ENCODE peak calls at places on chromosomes 11 and 22, in eight cellular contexts. One of them, this sample, is unnamed.

GRCh38 chr11:1837171-1838076 is 1.4 kb upstream of the TNNI2 start:
- DNase-seq in GM20000: peak
- DNase-seq in AG10803: peak
- DNase-seq in fibroblast of mammary gland: peak
- DNase-seq in epithelial cell of proximal tubule: no peak
- DNase-seq in nephron progenitor cell: peak
- DNase-seq in AG04449: no peak
- DNase-seq in heart right ventricle: peak
- DNase-seq in this sample: peak

GRCh38 chr22:48267681-48268080 is 1505.2 kb downstream of the TBC1D22A start:
- DNase-seq in GM20000: no peak
- DNase-seq in AG10803: no peak
- DNase-seq in fibroblast of mammary gland: no peak
- DNase-seq in epithelial cell of proximal tubule: no peak
- DNase-seq in nephron progenitor cell: no peak
- DNase-seq in AG04449: no peak
- DNase-seq in heart right ventricle: no peak
- DNase-seq in this sample: no peak

GRCh38 chr11:20089796-20090653 is 70.2 kb downstream of the DBX1 start:
- DNase-seq in GM20000: no peak
- DNase-seq in AG10803: peak
- DNase-seq in fibroblast of mammary gland: no peak
- DNase-seq in epithelial cell of proximal tubule: no peak
- DNase-seq in nephron progenitor cell: no peak
- DNase-seq in AG04449: no peak
- DNase-seq in heart right ventricle: peak
- DNase-seq in this sample: no peak

GRCh38 chr11:99693941-99694492 is 673.3 kb downstream of the CNTN5 start:
- DNase-seq in GM20000: no peak
- DNase-seq in AG10803: no peak
- DNase-seq in fibroblast of mammary gland: peak
- DNase-seq in epithelial cell of proximal tubule: no peak
- DNase-seq in nephron progenitor cell: no peak
- DNase-seq in AG04449: peak
- DNase-seq in heart right ventricle: no peak
- DNase-seq in this sample: no peak

GRCh38 chr11:64444838-64445441 is 86.0 kb downstream of the RPS6KA4 start:
- DNase-seq in GM20000: no peak
- DNase-seq in AG10803: peak
- DNase-seq in fibroblast of mammary gland: peak
- DNase-seq in epithelial cell of proximal tubule: no peak
- DNase-seq in nephron progenitor cell: peak
- DNase-seq in AG04449: no peak
- DNase-seq in heart right ventricle: no peak
- DNase-seq in this sample: no peak

GRCh38 chr22:40534379-40535188 is 101.9 kb downstream of the MRTFA start:
- DNase-seq in GM20000: peak
- DNase-seq in AG10803: peak
- DNase-seq in fibroblast of mammary gland: peak
- DNase-seq in epithelial cell of proximal tubule: no peak
- DNase-seq in nephron progenitor cell: no peak
- DNase-seq in AG04449: no peak
- DNase-seq in heart right ventricle: no peak
- DNase-seq in this sample: no peak

GRCh38 chr11:105181100-105181499 is 41.5 kb upstream of the CARD18 start:
- DNase-seq in GM20000: no peak
- DNase-seq in AG10803: peak
- DNase-seq in fibroblast of mammary gland: peak
- DNase-seq in epithelial cell of proximal tubule: no peak
- DNase-seq in nephron progenitor cell: no peak
- DNase-seq in AG04449: no peak
- DNase-seq in heart right ventricle: peak
- DNase-seq in this sample: no peak

GRCh38 chr11:47111318-47111804 is 65.3 kb downstream of the ARFGAP2 start:
- DNase-seq in GM20000: peak
- DNase-seq in AG10803: no peak
- DNase-seq in fibroblast of mammary gland: no peak
- DNase-seq in epithelial cell of proximal tubule: no peak
- DNase-seq in nephron progenitor cell: no peak
- DNase-seq in AG04449: no peak
- DNase-seq in heart right ventricle: no peak
- DNase-seq in this sample: no peak

GRCh38 chr11:102453286-102453797 is 777 bp upstream of the TMEM123 start:
- DNase-seq in GM20000: no peak
- DNase-seq in AG10803: no peak
- DNase-seq in fibroblast of mammary gland: peak
- DNase-seq in epithelial cell of proximal tubule: no peak
- DNase-seq in nephron progenitor cell: peak
- DNase-seq in AG04449: no peak
- DNase-seq in heart right ventricle: no peak
- DNase-seq in this sample: no peak

GRCh38 chr22:20434773-20435172 is 2.9 kb downstream of the SCARF2 start:
- DNase-seq in GM20000: no peak
- DNase-seq in AG10803: no peak
- DNase-seq in fibroblast of mammary gland: no peak
- DNase-seq in epithelial cell of proximal tubule: no peak
- DNase-seq in nephron progenitor cell: no peak
- DNase-seq in AG04449: no peak
- DNase-seq in heart right ventricle: no peak
- DNase-seq in this sample: no peak

GRCh38 chr22:38937541-38937940 is 19.9 kb upstream of the APOBEC3A start:
- DNase-seq in GM20000: no peak
- DNase-seq in AG10803: no peak
- DNase-seq in fibroblast of mammary gland: no peak
- DNase-seq in epithelial cell of proximal tubule: no peak
- DNase-seq in nephron progenitor cell: no peak
- DNase-seq in AG04449: no peak
- DNase-seq in heart right ventricle: no peak
- DNase-seq in this sample: no peak

GRCh38 chr22:37752189-37753061 is 55.3 kb upstream of the GCAT start:
- DNase-seq in GM20000: no peak
- DNase-seq in AG10803: peak
- DNase-seq in fibroblast of mammary gland: peak
- DNase-seq in epithelial cell of proximal tubule: peak
- DNase-seq in nephron progenitor cell: no peak
- DNase-seq in AG04449: peak
- DNase-seq in heart right ventricle: peak
- DNase-seq in this sample: peak

GRCh38 chr11:34816698-34817213 is 99.4 kb downstream of the APIP start:
- DNase-seq in GM20000: no peak
- DNase-seq in AG10803: no peak
- DNase-seq in fibroblast of mammary gland: no peak
- DNase-seq in epithelial cell of proximal tubule: no peak
- DNase-seq in nephron progenitor cell: no peak
- DNase-seq in AG04449: no peak
- DNase-seq in heart right ventricle: no peak
- DNase-seq in this sample: no peak

GRCh38 chr11:35096737-35097136 is 42.2 kb upstream of the CD44 start:
- DNase-seq in GM20000: no peak
- DNase-seq in AG10803: no peak
- DNase-seq in fibroblast of mammary gland: no peak
- DNase-seq in epithelial cell of proximal tubule: no peak
- DNase-seq in nephron progenitor cell: no peak
- DNase-seq in AG04449: no peak
- DNase-seq in heart right ventricle: no peak
- DNase-seq in this sample: no peak

GRCh38 chr11:124961972-124962609 is 8.1 kb downstream of the CCDC15 start:
- DNase-seq in GM20000: peak
- DNase-seq in AG10803: peak
- DNase-seq in fibroblast of mammary gland: peak
- DNase-seq in epithelial cell of proximal tubule: peak
- DNase-seq in nephron progenitor cell: no peak
- DNase-seq in AG04449: peak
- DNase-seq in heart right ventricle: peak
- DNase-seq in this sample: no peak

GRCh38 chr11:35418282-35418846 is 994 bp downstream of the SLC1A2 start:
- DNase-seq in GM20000: no peak
- DNase-seq in AG10803: no peak
- DNase-seq in fibroblast of mammary gland: no peak
- DNase-seq in epithelial cell of proximal tubule: no peak
- DNase-seq in nephron progenitor cell: peak
- DNase-seq in AG04449: no peak
- DNase-seq in heart right ventricle: no peak
- DNase-seq in this sample: no peak

GRCh38 chr11:131889146-131889577 is 518.7 kb downstream of the NTM start:
- DNase-seq in GM20000: no peak
- DNase-seq in AG10803: peak
- DNase-seq in fibroblast of mammary gland: peak
- DNase-seq in epithelial cell of proximal tubule: peak
- DNase-seq in nephron progenitor cell: peak
- DNase-seq in AG04449: peak
- DNase-seq in heart right ventricle: no peak
- DNase-seq in this sample: no peak

GRCh38 chr11:94926698-94927237 is 46.6 kb downstream of the CWC15 start:
- DNase-seq in GM20000: no peak
- DNase-seq in AG10803: peak
- DNase-seq in fibroblast of mammary gland: peak
- DNase-seq in epithelial cell of proximal tubule: peak
- DNase-seq in nephron progenitor cell: peak
- DNase-seq in AG04449: peak
- DNase-seq in heart right ventricle: peak
- DNase-seq in this sample: peak

GRCh38 chr22:23204541-23205157 is 24.3 kb downstream of the BCR start:
- DNase-seq in GM20000: no peak
- DNase-seq in AG10803: peak
- DNase-seq in fibroblast of mammary gland: peak
- DNase-seq in epithelial cell of proximal tubule: no peak
- DNase-seq in nephron progenitor cell: no peak
- DNase-seq in AG04449: no peak
- DNase-seq in heart right ventricle: peak
- DNase-seq in this sample: no peak

GRCh38 chr11:13280323-13280722 is 2.7 kb downstream of the BMAL1 start:
- DNase-seq in GM20000: no peak
- DNase-seq in AG10803: no peak
- DNase-seq in fibroblast of mammary gland: no peak
- DNase-seq in epithelial cell of proximal tubule: no peak
- DNase-seq in nephron progenitor cell: no peak
- DNase-seq in AG04449: no peak
- DNase-seq in heart right ventricle: no peak
- DNase-seq in this sample: no peak

GRCh38 chr11:57311109-57311936 is 13.4 kb downstream of the TNKS1BP1 start:
- DNase-seq in GM20000: peak
- DNase-seq in AG10803: peak
- DNase-seq in fibroblast of mammary gland: peak
- DNase-seq in epithelial cell of proximal tubule: peak
- DNase-seq in nephron progenitor cell: peak
- DNase-seq in AG04449: peak
- DNase-seq in heart right ventricle: peak
- DNase-seq in this sample: no peak

GRCh38 chr11:396948-397548 is 3.0 kb downstream of the PKP3 start:
- DNase-seq in GM20000: peak
- DNase-seq in AG10803: peak
- DNase-seq in fibroblast of mammary gland: peak
- DNase-seq in epithelial cell of proximal tubule: no peak
- DNase-seq in nephron progenitor cell: no peak
- DNase-seq in AG04449: no peak
- DNase-seq in heart right ventricle: peak
- DNase-seq in this sample: no peak

GRCh38 chr22:43343262-43343988 is at the start of gene SCUBE1:
- DNase-seq in GM20000: peak
- DNase-seq in AG10803: no peak
- DNase-seq in fibroblast of mammary gland: peak
- DNase-seq in epithelial cell of proximal tubule: no peak
- DNase-seq in nephron progenitor cell: peak
- DNase-seq in AG04449: no peak
- DNase-seq in heart right ventricle: peak
- DNase-seq in this sample: peak

DNA sequence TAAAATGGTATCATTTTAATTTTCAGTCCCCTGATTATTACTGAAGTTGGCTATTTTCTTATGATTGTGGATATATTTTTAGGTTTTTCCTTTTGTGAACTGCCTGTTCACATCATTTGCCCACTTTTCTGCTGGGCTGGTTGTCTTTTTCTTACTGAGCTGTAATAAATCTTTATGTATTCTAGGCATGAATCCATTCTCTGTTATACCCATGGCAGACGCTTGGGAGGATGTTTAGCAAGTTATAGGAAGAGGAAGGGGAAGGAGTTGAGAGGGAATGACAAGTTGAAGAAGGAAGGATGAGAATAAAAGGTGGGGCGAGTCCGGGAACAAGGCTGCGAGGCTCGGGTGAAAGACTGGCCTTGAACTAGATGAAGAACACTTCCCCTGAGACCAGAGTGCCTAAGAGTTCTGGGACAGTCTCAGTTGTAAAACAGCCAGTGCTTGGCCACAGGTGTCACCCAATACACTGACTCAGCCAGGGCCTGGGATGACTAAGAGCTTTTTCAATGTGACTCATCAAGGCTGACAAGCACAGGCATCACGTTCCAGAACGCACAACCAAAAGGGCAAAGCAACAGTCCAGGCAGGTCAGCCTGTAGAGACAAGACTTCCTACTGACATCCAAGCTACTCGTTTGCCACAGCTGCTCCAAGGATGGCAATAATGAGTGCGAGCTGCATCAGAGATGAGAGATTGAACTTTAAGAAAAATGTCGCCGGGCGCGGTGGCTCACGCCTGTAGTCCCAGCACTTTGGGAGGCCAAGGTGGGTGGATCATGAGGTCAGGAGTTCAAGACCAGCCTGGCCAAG is 35.2 kb downstream of the LRFN4 start:
- DNase-seq in GM20000: peak
- DNase-seq in AG10803: peak
- DNase-seq in fibroblast of mammary gland: peak
- DNase-seq in epithelial cell of proximal tubule: peak
- DNase-seq in nephron progenitor cell: no peak
- DNase-seq in AG04449: peak
- DNase-seq in heart right ventricle: no peak
- DNase-seq in this sample: no peak
- TF ChIP-seq CTCF in GM20000: no peak
- TF ChIP-seq CTCF in AG10803: peak
- TF ChIP-seq CTCF in fibroblast of mammary gland: no peak
- TF ChIP-seq CTCF in epithelial cell of proximal tubule: peak
- TF ChIP-seq CTCF in nephron progenitor cell: no peak
- TF ChIP-seq CTCF in AG04449: no peak
- TF ChIP-seq CTCF in heart right ventricle: no peak
- TF ChIP-seq CTCF in this sample: no peak

GRCh38 chr11:76610871-76611475 is 59.6 kb downstream of the LRRC32 start:
- DNase-seq in GM20000: no peak
- DNase-seq in AG10803: no peak
- DNase-seq in fibroblast of mammary gland: no peak
- DNase-seq in epithelial cell of proximal tubule: no peak
- DNase-seq in nephron progenitor cell: peak
- DNase-seq in AG04449: no peak
- DNase-seq in heart right ventricle: peak
- DNase-seq in this sample: no peak
- TF ChIP-seq CTCF in GM20000: no peak
- TF ChIP-seq CTCF in AG10803: no peak
- TF ChIP-seq CTCF in fibroblast of mammary gland: no peak
- TF ChIP-seq CTCF in epithelial cell of proximal tubule: no peak
- TF ChIP-seq CTCF in nephron progenitor cell: no peak
- TF ChIP-seq CTCF in AG04449: no peak
- TF ChIP-seq CTCF in heart right ventricle: no peak
- TF ChIP-seq CTCF in this sample: no peak

GRCh38 chr22:45554040-45554406 is 51.3 kb downstream of the FBLN1 start:
- DNase-seq in GM20000: no peak
- DNase-seq in AG10803: no peak
- DNase-seq in fibroblast of mammary gland: no peak
- DNase-seq in epithelial cell of proximal tubule: no peak
- DNase-seq in nephron progenitor cell: no peak
- DNase-seq in AG04449: no peak
- DNase-seq in heart right ventricle: no peak
- DNase-seq in this sample: no peak
- TF ChIP-seq CTCF in GM20000: no peak
- TF ChIP-seq CTCF in AG10803: no peak
- TF ChIP-seq CTCF in fibroblast of mammary gland: no peak
- TF ChIP-seq CTCF in epithelial cell of proximal tubule: no peak
- TF ChIP-seq CTCF in nephron progenitor cell: peak
- TF ChIP-seq CTCF in AG04449: no peak
- TF ChIP-seq CTCF in heart right ventricle: no peak
- TF ChIP-seq CTCF in this sample: peak

GRCh38 chr11:68271023-68271780 is 571 bp downstream of the C11orf24 start:
- DNase-seq in GM20000: peak
- DNase-seq in AG10803: peak
- DNase-seq in fibroblast of mammary gland: peak
- DNase-seq in epithelial cell of proximal tubule: no peak
- DNase-seq in nephron progenitor cell: peak
- DNase-seq in AG04449: no peak
- DNase-seq in heart right ventricle: peak
- DNase-seq in this sample: peak
- TF ChIP-seq CTCF in GM20000: peak
- TF ChIP-seq CTCF in AG10803: peak
- TF ChIP-seq CTCF in fibroblast of mammary gland: peak
- TF ChIP-seq CTCF in epithelial cell of proximal tubule: peak
- TF ChIP-seq CTCF in nephron progenitor cell: peak
- TF ChIP-seq CTCF in AG04449: peak
- TF ChIP-seq CTCF in heart right ventricle: peak
- TF ChIP-seq CTCF in this sample: peak